ENCODE peak calls at places on chromosomes 4 and X, in nine cellular contexts. One of them, this sample, is unnamed.

GRCh38 chr4:163558539-163559044 is 64.1 kb downstream of the TMA16 start:
- DNase-seq in endodermal cell: no peak
- DNase-seq in nephron progenitor cell: no peak
- DNase-seq in GM23338: no peak
- DNase-seq in Peyer's patch: peak; percentile 76
- DNase-seq in mesothelial cell of epicardium: no peak
- DNase-seq in mammary epithelial cell: peak; percentile 7
- DNase-seq in epithelial cell of esophagus: peak; percentile 12
- DNase-seq in upper lobe of left lung: no peak
- DNase-seq in this sample: no peak

GRCh38 chr4:159719531-159719930 is 616.7 kb downstream of the RAPGEF2 start:
- DNase-seq in mammary epithelial cell: no peak
- DNase-seq in GM23338: no peak
- DNase-seq in upper lobe of left lung: no peak
- DNase-seq in Peyer's patch: no peak
- DNase-seq in endodermal cell: no peak
- DNase-seq in mesothelial cell of epicardium: no peak
- DNase-seq in epithelial cell of esophagus: no peak
- DNase-seq in nephron progenitor cell: no peak
- DNase-seq in this sample: no peak

GRCh38 chrX:102833136-102833535 is 103.9 kb upstream of the RAB40AL start:
- DNase-seq in GM23338: peak; percentile 1
- DNase-seq in Peyer's patch: no peak
- DNase-seq in epithelial cell of esophagus: no peak
- DNase-seq in mammary epithelial cell: no peak
- DNase-seq in endodermal cell: no peak
- DNase-seq in mesothelial cell of epicardium: no peak
- DNase-seq in upper lobe of left lung: no peak
- DNase-seq in nephron progenitor cell: no peak
- DNase-seq in this sample: no peak

GRCh38 chr4:13710486-13710885 is 83.0 kb upstream of the BOD1L1 start:
- DNase-seq in GM23338: no peak
- DNase-seq in Peyer's patch: no peak
- DNase-seq in mesothelial cell of epicardium: no peak
- DNase-seq in upper lobe of left lung: no peak
- DNase-seq in nephron progenitor cell: no peak
- DNase-seq in mammary epithelial cell: no peak
- DNase-seq in epithelial cell of esophagus: no peak
- DNase-seq in endodermal cell: no peak
- DNase-seq in this sample: no peak

GRCh38 chr4:18593297-18594002 is 571.9 kb upstream of the LCORL start:
- DNase-seq in mesothelial cell of epicardium: peak; percentile 63
- DNase-seq in endodermal cell: peak; percentile 83
- DNase-seq in Peyer's patch: peak; percentile 18
- DNase-seq in epithelial cell of esophagus: peak; percentile 77
- DNase-seq in GM23338: peak; percentile 93
- DNase-seq in mammary epithelial cell: peak; percentile 51
- DNase-seq in upper lobe of left lung: no peak
- DNase-seq in nephron progenitor cell: peak; percentile 50
- DNase-seq in this sample: peak; percentile 57

GRCh38 chr4:126238010-126238409 is 923.3 kb downstream of the FAT4 start:
- DNase-seq in nephron progenitor cell: no peak
- DNase-seq in epithelial cell of esophagus: no peak
- DNase-seq in mammary epithelial cell: no peak
- DNase-seq in mesothelial cell of epicardium: no peak
- DNase-seq in upper lobe of left lung: no peak
- DNase-seq in GM23338: peak; percentile 22
- DNase-seq in Peyer's patch: no peak
- DNase-seq in endodermal cell: no peak
- DNase-seq in this sample: no peak

GRCh38 chr4:149896428-149896827 is 80.8 kb upstream of the IQCM start:
- DNase-seq in mesothelial cell of epicardium: no peak
- DNase-seq in mammary epithelial cell: peak; percentile 18
- DNase-seq in Peyer's patch: no peak
- DNase-seq in GM23338: peak; percentile 40
- DNase-seq in nephron progenitor cell: peak; percentile 21
- DNase-seq in upper lobe of left lung: no peak
- DNase-seq in endodermal cell: peak; percentile 62
- DNase-seq in epithelial cell of esophagus: peak; percentile 58
- DNase-seq in this sample: peak; percentile 23

GRCh38 chrX:44012484-44013096 is 39.4 kb upstream of the NDP start:
- DNase-seq in epithelial cell of esophagus: peak; percentile 91
- DNase-seq in endodermal cell: no peak
- DNase-seq in mesothelial cell of epicardium: no peak
- DNase-seq in mammary epithelial cell: peak; percentile 93
- DNase-seq in nephron progenitor cell: no peak
- DNase-seq in Peyer's patch: no peak
- DNase-seq in GM23338: no peak
- DNase-seq in upper lobe of left lung: no peak
- DNase-seq in this sample: no peak

GRCh38 chr4:75180790-75181776 is 248.2 kb downstream of the PARM1 start:
- DNase-seq in GM23338: peak; percentile 21
- DNase-seq in mammary epithelial cell: no peak
- DNase-seq in Peyer's patch: peak; percentile 32
- DNase-seq in epithelial cell of esophagus: peak; percentile 22
- DNase-seq in mesothelial cell of epicardium: no peak
- DNase-seq in upper lobe of left lung: no peak
- DNase-seq in endodermal cell: peak; percentile 65
- DNase-seq in nephron progenitor cell: no peak
- DNase-seq in this sample: no peak

GRCh38 chr4:94338681-94339351 is 3.8 kb downstream of the HPGDS start:
- DNase-seq in upper lobe of left lung: no peak
- DNase-seq in mammary epithelial cell: no peak
- DNase-seq in mesothelial cell of epicardium: no peak
- DNase-seq in endodermal cell: no peak
- DNase-seq in epithelial cell of esophagus: no peak
- DNase-seq in nephron progenitor cell: no peak
- DNase-seq in Peyer's patch: no peak
- DNase-seq in GM23338: no peak
- DNase-seq in this sample: no peak

GRCh38 chr4:73751166-73751565 is 10.8 kb downstream of the CXCL8 start:
- DNase-seq in Peyer's patch: no peak
- DNase-seq in mesothelial cell of epicardium: no peak
- DNase-seq in nephron progenitor cell: no peak
- DNase-seq in epithelial cell of esophagus: no peak
- DNase-seq in endodermal cell: no peak
- DNase-seq in mammary epithelial cell: no peak
- DNase-seq in upper lobe of left lung: no peak
- DNase-seq in GM23338: no peak
- DNase-seq in this sample: no peak

GRCh38 chrX:103919336-103919682 is 43.1 kb upstream of the TMSB15B start:
- DNase-seq in mammary epithelial cell: no peak
- DNase-seq in upper lobe of left lung: no peak
- DNase-seq in nephron progenitor cell: no peak
- DNase-seq in epithelial cell of esophagus: peak; percentile 23
- DNase-seq in GM23338: no peak
- DNase-seq in Peyer's patch: peak; percentile 23
- DNase-seq in endodermal cell: no peak
- DNase-seq in mesothelial cell of epicardium: no peak
- DNase-seq in this sample: no peak

GRCh38 chr4:148415500-148415899 is 26.7 kb downstream of the NR3C2 start:
- DNase-seq in nephron progenitor cell: no peak
- DNase-seq in GM23338: no peak
- DNase-seq in epithelial cell of esophagus: peak; percentile 10
- DNase-seq in mammary epithelial cell: no peak
- DNase-seq in Peyer's patch: no peak
- DNase-seq in mesothelial cell of epicardium: no peak
- DNase-seq in upper lobe of left lung: no peak
- DNase-seq in endodermal cell: no peak
- DNase-seq in this sample: no peak
- TF ChIP-seq CTCF in nephron progenitor cell: no peak
- TF ChIP-seq CTCF in GM23338: peak; percentile 47
- TF ChIP-seq CTCF in epithelial cell of esophagus: no peak
- TF ChIP-seq CTCF in mammary epithelial cell: no peak
- TF ChIP-seq CTCF in Peyer's patch: no peak
- TF ChIP-seq CTCF in mesothelial cell of epicardium: no peak
- TF ChIP-seq CTCF in upper lobe of left lung: no peak
- TF ChIP-seq CTCF in endodermal cell: peak; percentile 56
- TF ChIP-seq CTCF in this sample: no peak

DNA sequence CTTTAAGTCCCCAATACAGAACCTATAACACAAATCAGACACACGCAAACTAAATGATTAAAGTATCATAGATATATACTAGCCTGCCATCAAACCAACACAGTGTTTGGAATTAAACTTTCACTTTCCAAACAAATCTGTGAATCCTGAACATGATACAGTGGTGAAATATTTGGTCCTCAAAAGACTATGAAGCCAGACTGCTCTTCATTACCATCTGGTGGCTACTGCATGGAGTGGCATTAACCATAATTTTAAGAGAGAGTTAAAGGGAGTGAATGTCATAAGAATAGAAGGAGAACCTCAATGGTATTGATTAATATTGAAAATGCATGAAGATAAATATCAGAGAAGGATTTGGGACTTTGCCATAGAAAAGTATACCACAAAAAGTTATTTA is 9.2 kb upstream of the GABRA4 start:
- DNase-seq in endodermal cell: no peak
- DNase-seq in GM23338: peak; percentile 23
- DNase-seq in mammary epithelial cell: peak; percentile 1
- DNase-seq in nephron progenitor cell: no peak
- DNase-seq in Peyer's patch: no peak
- DNase-seq in epithelial cell of esophagus: no peak
- DNase-seq in mesothelial cell of epicardium: no peak
- DNase-seq in upper lobe of left lung: no peak
- DNase-seq in this sample: no peak
- TF ChIP-seq CTCF in endodermal cell: peak; percentile 63
- TF ChIP-seq CTCF in GM23338: peak; percentile 40
- TF ChIP-seq CTCF in mammary epithelial cell: peak; percentile 22
- TF ChIP-seq CTCF in nephron progenitor cell: no peak
- TF ChIP-seq CTCF in Peyer's patch: no peak
- TF ChIP-seq CTCF in epithelial cell of esophagus: peak; percentile 52
- TF ChIP-seq CTCF in mesothelial cell of epicardium: no peak
- TF ChIP-seq CTCF in upper lobe of left lung: no peak
- TF ChIP-seq CTCF in this sample: no peak

GRCh38 chr4:64000241-64000640 is 409.0 kb downstream of the TECRL start:
- DNase-seq in epithelial cell of esophagus: no peak
- DNase-seq in GM23338: no peak
- DNase-seq in Peyer's patch: no peak
- DNase-seq in upper lobe of left lung: no peak
- DNase-seq in mesothelial cell of epicardium: no peak
- DNase-seq in nephron progenitor cell: no peak
- DNase-seq in mammary epithelial cell: no peak
- DNase-seq in endodermal cell: no peak
- DNase-seq in this sample: no peak

GRCh38 chr4:64001229-64001898 is 407.9 kb downstream of the TECRL start:
- DNase-seq in Peyer's patch: no peak
- DNase-seq in mammary epithelial cell: no peak
- DNase-seq in GM23338: no peak
- DNase-seq in upper lobe of left lung: no peak
- DNase-seq in nephron progenitor cell: no peak
- DNase-seq in mesothelial cell of epicardium: no peak
- DNase-seq in epithelial cell of esophagus: no peak
- DNase-seq in endodermal cell: no peak
- DNase-seq in this sample: no peak
- TF ChIP-seq CTCF in Peyer's patch: no peak
- TF ChIP-seq CTCF in mammary epithelial cell: no peak
- TF ChIP-seq CTCF in GM23338: no peak
- TF ChIP-seq CTCF in upper lobe of left lung: no peak
- TF ChIP-seq CTCF in nephron progenitor cell: no peak
- TF ChIP-seq CTCF in mesothelial cell of epicardium: no peak
- TF ChIP-seq CTCF in epithelial cell of esophagus: no peak
- TF ChIP-seq CTCF in endodermal cell: no peak
- TF ChIP-seq CTCF in this sample: no peak

GRCh38 chr4:40228497-40229365 is 31.9 kb downstream of the RHOH start:
- DNase-seq in GM23338: peak; percentile 74
- DNase-seq in upper lobe of left lung: no peak
- DNase-seq in Peyer's patch: peak; percentile 23
- DNase-seq in mesothelial cell of epicardium: no peak
- DNase-seq in epithelial cell of esophagus: peak; percentile 13
- DNase-seq in mammary epithelial cell: no peak
- DNase-seq in endodermal cell: peak; percentile 82
- DNase-seq in nephron progenitor cell: no peak
- DNase-seq in this sample: no peak
- TF ChIP-seq CTCF in GM23338: peak; percentile 87
- TF ChIP-seq CTCF in upper lobe of left lung: peak; percentile 25
- TF ChIP-seq CTCF in Peyer's patch: peak; percentile 47
- TF ChIP-seq CTCF in mesothelial cell of epicardium: no peak
- TF ChIP-seq CTCF in epithelial cell of esophagus: peak; percentile 32
- TF ChIP-seq CTCF in mammary epithelial cell: peak; percentile 36
- TF ChIP-seq CTCF in endodermal cell: peak; percentile 86
- TF ChIP-seq CTCF in nephron progenitor cell: peak; percentile 25
- TF ChIP-seq CTCF in this sample: peak; percentile 41

DNA sequence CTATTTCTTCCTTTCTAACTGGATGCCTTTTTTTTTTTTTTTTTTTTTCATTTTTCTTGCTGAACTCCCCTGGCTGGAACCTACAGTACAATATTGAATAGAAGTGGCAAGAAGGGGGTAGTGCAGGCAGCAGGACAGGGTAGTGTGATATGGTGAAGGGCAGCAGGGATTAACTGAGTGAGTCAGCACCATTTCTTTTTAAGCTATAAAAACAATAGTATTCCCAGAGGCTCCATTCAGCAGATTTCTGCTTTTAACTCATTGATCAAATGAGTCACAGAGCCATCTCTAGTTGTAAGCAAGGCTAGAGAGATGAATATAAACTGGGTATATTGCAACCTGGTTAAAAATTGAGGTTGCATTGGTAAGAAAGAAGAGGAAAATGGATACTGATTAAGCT is 53.6 kb upstream of the SETD7 start:
- DNase-seq in Peyer's patch: no peak
- DNase-seq in upper lobe of left lung: no peak
- DNase-seq in GM23338: no peak
- DNase-seq in epithelial cell of esophagus: peak; percentile 53
- DNase-seq in nephron progenitor cell: no peak
- DNase-seq in endodermal cell: no peak
- DNase-seq in mammary epithelial cell: peak; percentile 19
- DNase-seq in mesothelial cell of epicardium: no peak
- DNase-seq in this sample: no peak
- TF ChIP-seq CTCF in Peyer's patch: no peak
- TF ChIP-seq CTCF in upper lobe of left lung: no peak
- TF ChIP-seq CTCF in GM23338: no peak
- TF ChIP-seq CTCF in epithelial cell of esophagus: no peak
- TF ChIP-seq CTCF in nephron progenitor cell: no peak
- TF ChIP-seq CTCF in endodermal cell: peak; percentile 24
- TF ChIP-seq CTCF in mammary epithelial cell: no peak
- TF ChIP-seq CTCF in mesothelial cell of epicardium: no peak
- TF ChIP-seq CTCF in this sample: no peak

DNA sequence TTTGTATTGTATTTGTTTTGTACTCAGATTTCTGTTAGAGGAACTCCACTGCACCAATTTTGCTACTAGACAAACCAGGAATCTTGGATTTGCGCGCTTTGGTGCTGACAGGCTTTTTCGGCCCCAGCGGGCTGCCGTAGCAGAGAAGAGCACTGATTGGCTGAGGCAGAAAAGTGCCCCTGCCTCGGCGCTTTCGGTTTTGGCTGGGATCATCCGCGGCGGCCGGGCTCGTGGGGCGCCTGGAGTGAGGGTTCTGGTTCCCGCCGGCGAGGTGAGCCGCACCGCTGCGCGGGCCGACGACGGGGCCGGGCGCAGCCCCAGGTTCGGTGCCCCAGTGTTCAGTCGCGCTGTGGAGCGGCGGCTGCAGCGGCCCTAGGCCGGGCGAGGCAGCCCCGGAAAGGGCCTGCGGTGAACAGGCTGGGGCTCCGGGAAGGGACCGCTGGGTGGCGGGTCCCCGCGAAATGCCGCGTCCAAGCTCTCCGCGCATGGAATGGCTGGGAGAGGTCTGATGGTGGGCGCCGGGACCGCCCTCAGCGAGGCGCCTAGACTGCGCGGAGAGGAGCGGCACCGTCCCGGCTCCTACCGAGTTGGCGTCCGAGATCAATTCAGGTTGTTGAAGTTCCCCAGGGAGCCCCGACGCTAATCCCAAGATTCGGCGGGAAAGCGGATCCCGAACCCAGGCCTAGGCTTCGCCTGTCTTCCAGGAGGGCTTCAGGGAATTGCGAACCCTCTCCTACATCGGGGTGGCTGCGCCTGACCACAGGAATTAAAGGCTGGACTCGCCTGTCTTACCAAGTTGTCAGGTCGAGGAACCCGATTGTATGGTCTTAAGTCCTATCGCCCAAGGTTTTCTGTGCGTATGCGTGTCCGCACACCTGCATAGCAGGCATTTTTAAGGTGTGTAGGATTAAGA is at the start of gene LSM6:
- DNase-seq in mesothelial cell of epicardium: peak; percentile 79
- DNase-seq in mammary epithelial cell: peak; percentile 83
- DNase-seq in endodermal cell: peak; percentile 94
- DNase-seq in GM23338: peak; percentile 84
- DNase-seq in upper lobe of left lung: peak; percentile 95
- DNase-seq in Peyer's patch: peak; percentile 85
- DNase-seq in epithelial cell of esophagus: peak; percentile 88
- DNase-seq in nephron progenitor cell: peak; percentile 71
- DNase-seq in this sample: peak; percentile 72
- TF ChIP-seq CTCF in mesothelial cell of epicardium: no peak
- TF ChIP-seq CTCF in mammary epithelial cell: no peak
- TF ChIP-seq CTCF in endodermal cell: peak; percentile 26
- TF ChIP-seq CTCF in GM23338: no peak
- TF ChIP-seq CTCF in upper lobe of left lung: no peak
- TF ChIP-seq CTCF in Peyer's patch: no peak
- TF ChIP-seq CTCF in epithelial cell of esophagus: no peak
- TF ChIP-seq CTCF in nephron progenitor cell: no peak
- TF ChIP-seq CTCF in this sample: no peak